ENCODE peak calls at places on chromosomes 2 and 18, in seven cellular contexts. F is heart left ventricle, T is kidney epithelial cell, Y is K562, Z is HFF-Myc, D is neural crest cell, L is gastrocnemius medialis. G is an unnamed sample.

GRCh38 chr18:63258749-63259580 is 60.6 kb downstream of the BCL2 start:
- DNase-seq in F (no peak), Z (no peak), Y (no peak), D (no peak), T (no peak), L (no peak), G (no peak)

GRCh38 chr18:55588001-55588875 is at the start of gene TCF4:
- DNase-seq in D (peak; percentile 52), L (peak; percentile 55), T (no peak), Y (peak; percentile 67), Z (peak; percentile 22), F (peak; percentile 72), G (no peak)

GRCh38 chr2:177164584-177165052 is 48.0 kb upstream of the HNRNPA3 start:
- DNase-seq in T (no peak), L (peak; percentile 71), Z (no peak), Y (peak; percentile 92), F (peak; percentile 80), D (peak; percentile 89), G (peak; percentile 77)

GRCh38 chr2:221554769-221555510 is 17.2 kb downstream of the EPHA4 start:
- DNase-seq in Y (no peak), L (no peak), Z (no peak), F (peak; percentile 17), D (no peak), T (no peak), G (no peak)

GRCh38 chr18:56748698-56749268 is 97.6 kb downstream of the WDR7 start:
- DNase-seq in Z (peak; percentile 20), F (no peak), D (peak; percentile 8), L (no peak), Y (peak; percentile 38), T (no peak), G (no peak)

GRCh38 chr2:67012165-67012564 is 385.0 kb upstream of the ETAA1 start:
- DNase-seq in Y (no peak), F (no peak), D (no peak), L (no peak), Z (no peak), T (no peak), G (no peak)

GRCh38 chr2:228819701-228820100 is 451.4 kb downstream of the PID1 start:
- DNase-seq in D (no peak), T (no peak), F (no peak), Z (peak; percentile 21), L (no peak), Y (no peak), G (no peak)

GRCh38 chr2:72893594-72894319 is 6.5 kb downstream of the SPR start:
- DNase-seq in Z (no peak), D (peak; percentile 66), L (no peak), T (no peak), Y (peak; percentile 80), F (no peak), G (no peak)

GRCh38 chr2:237557633-237558015 is 8.8 kb upstream of the PRLH start:
- DNase-seq in Z (no peak), T (no peak), Y (no peak), F (no peak), D (no peak), L (no peak), G (no peak)

GRCh38 chr2:151114934-151115333 is 146.7 kb downstream of the RBM43 start:
- DNase-seq in Z (no peak), F (no peak), L (no peak), D (no peak), T (no peak), Y (no peak), G (no peak)

GRCh38 chr2:64019975-64020281 is 700 bp upstream of the VPS54 start:
- DNase-seq in Y (no peak), L (no peak), F (no peak), Z (no peak), D (no peak), T (no peak), G (no peak)

GRCh38 chr2:148814143-148814852 is 60.7 kb upstream of the KIF5C start:
- DNase-seq in F (no peak), D (no peak), L (no peak), T (no peak), Z (no peak), Y (no peak), G (no peak)

GRCh38 chr2:181047829-181048228 is 67.4 kb downstream of the UBE2E3 start:
- DNase-seq in Y (no peak), L (no peak), T (no peak), F (no peak), Z (no peak), D (no peak), G (no peak)
- TF ChIP-seq CTCF in Y (no peak), L (no peak), T (no peak), F (no peak), Z (no peak), D (no peak), G (no peak)

DNA sequence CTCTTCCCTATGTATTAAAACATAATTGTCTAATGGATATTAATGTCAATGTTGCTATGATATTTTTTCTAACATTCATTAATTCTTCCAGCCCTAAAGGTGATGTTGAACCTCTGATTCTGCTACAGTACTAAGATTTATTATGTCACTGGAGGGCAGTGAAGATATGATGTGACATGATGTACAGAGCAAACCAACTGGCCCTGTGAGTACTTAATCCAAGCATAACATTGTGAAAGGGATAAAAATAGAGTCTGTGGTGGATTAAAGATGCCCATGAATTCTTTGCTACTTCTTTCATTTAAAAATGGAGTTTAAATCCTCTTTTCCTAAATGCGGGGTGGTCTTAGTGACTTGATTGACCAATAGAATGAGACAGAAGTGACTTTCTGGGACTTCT is 51.8 kb downstream of the IL1R2 start:
- DNase-seq in F (no peak), Y (no peak), L (no peak), D (no peak), Z (no peak), T (no peak), G (no peak)
- TF ChIP-seq CTCF in F (no peak), Y (no peak), L (no peak), D (no peak), Z (no peak), T (no peak), G (no peak)

GRCh38 chr2:120480903-120481445 is 135.0 kb downstream of the INHBB start:
- DNase-seq in Y (no peak), T (no peak), D (no peak), F (no peak), Z (no peak), L (no peak), G (no peak)

GRCh38 chr2:120485096-120485495 is 139.2 kb downstream of the INHBB start:
- DNase-seq in T (no peak), D (no peak), Y (no peak), L (no peak), Z (no peak), F (no peak), G (no peak)

GRCh38 chr2:120481446-120482194 is 135.7 kb downstream of the INHBB start:
- DNase-seq in Y (no peak), Z (no peak), L (no peak), F (no peak), T (no peak), D (no peak), G (no peak)

GRCh38 chr2:120482334-120482733 is 136.4 kb downstream of the INHBB start:
- DNase-seq in Y (no peak), T (no peak), L (no peak), Z (no peak), D (no peak), F (no peak), G (no peak)

DNA sequence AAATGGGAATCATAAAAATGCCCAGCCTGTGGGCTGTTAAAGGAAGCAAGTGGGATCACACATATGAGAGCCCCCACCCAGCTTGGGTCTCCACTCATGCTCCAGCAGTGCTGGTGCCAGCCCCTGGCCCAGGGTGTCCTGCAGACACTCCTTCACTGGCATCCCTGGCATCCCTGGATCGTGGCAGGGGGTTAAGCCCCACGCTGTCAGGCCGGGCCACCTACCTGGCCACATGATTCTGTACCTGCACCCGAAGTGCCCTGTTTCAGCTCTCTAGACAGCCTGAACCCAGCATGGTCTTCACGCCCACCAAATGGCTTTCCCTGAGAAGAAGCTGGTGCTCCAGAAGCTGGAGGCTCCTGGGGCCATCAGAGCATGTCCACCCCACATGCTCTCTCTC is 137.4 kb downstream of the INHBB start:
- DNase-seq in L (no peak), Z (no peak), F (no peak), D (no peak), Y (no peak), T (no peak), G (no peak)
- TF ChIP-seq CTCF in L (no peak), Z (no peak), F (no peak), D (no peak), Y (no peak), T (no peak), G (no peak)

DNA sequence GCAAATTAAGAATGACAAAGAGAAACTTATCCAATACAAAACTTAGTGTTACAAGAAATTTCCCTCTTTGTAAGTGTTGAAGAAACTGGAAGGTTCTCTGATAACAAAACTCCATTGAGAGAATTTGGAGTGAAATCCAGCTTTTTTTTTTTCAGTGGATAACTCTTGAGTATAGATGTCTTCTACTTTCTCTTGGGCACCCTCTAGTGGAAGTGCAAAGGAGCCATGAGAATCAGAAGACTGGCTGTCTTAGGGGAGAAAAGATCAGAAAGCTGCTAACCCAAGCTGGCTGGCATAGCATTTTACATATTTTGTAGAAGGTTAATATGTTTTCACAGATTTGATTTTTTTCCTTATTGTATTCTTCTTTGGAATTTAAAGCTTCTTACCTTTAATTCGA is 138.8 kb upstream of the SATB2 start:
- DNase-seq in T (no peak), Z (no peak), D (no peak), F (no peak), L (no peak), Y (peak; percentile 41), G (no peak)
- TF ChIP-seq CTCF in T (peak; percentile 57), Z (peak; percentile 60), D (peak; percentile 65), F (no peak), L (no peak), Y (peak; percentile 31), G (no peak)

GRCh38 chr18:7273301-7273911 is 42.5 kb downstream of the LRRC30 start:
- DNase-seq in L (peak; percentile 41), D (no peak), Z (peak; percentile 12), T (no peak), Y (no peak), F (peak; percentile 78), G (peak; percentile 25)

GRCh38 chr18:7269903-7270302 is 39.0 kb downstream of the LRRC30 start:
- DNase-seq in L (no peak), D (no peak), T (no peak), Z (no peak), Y (no peak), F (no peak), G (no peak)

DNA sequence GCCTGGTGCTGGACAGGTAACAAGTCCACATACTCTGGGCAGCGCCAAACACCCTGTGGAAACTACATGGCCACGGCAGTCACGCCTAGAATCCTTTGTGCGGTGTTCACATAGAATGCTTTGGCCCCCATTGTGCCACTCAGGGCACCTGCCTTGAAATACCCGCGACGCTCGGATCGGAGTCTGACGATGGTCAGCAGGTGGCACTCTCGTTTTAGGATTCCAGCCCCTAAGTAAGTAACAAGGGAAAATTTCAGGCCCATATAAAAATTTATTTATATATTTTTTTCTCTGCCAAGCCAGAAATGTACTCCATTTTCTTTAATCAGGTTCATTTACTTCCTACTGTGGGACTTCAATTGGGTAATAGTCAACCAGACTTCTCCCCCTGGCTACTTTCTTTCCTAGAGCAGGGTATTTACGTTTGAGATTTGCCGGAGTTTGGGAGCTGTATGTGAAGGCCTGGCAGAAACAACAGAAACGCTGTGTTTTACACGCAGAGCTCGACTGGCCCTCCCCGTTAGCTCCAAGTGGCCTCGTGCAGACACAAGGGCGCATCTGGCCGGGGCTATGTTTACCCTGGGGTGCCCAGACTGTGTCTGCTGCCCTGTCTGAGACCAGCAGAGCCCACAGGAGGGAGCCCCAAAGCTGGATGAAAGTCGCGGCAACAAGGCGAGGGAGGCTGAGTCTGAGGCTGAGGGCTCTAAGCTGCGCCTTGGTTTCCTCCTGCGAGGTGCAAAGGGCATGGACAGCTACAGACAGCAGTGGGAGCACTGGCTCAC is 41.6 kb downstream of the LRRC30 start:
- DNase-seq in Z (peak; percentile 31), L (peak; percentile 56), Y (peak; percentile 43), F (peak; percentile 71), D (peak; percentile 48), T (peak; percentile 35), G (no peak)
- TF ChIP-seq CTCF in Z (peak; percentile 53), L (peak; percentile 53), Y (peak; percentile 24), F (peak; percentile 53), D (peak; percentile 75), T (peak; percentile 62), G (no peak)

G was measured in omental fat pad.